ENCODE peak calls at places on chromosomes 5 and 9, in nine cellular contexts. One of them, this sample, is unnamed.

GRCh38 chr9:22916148-22916547 is 469.5 kb downstream of the DMRTA1 start:
- DNase-seq in left ventricle myocardium inferior: no peak
- DNase-seq in cardiac muscle cell: no peak
- DNase-seq in mammary epithelial cell: no peak
- DNase-seq in mesothelial cell of epicardium: no peak
- DNase-seq in Peyer's patch: no peak
- DNase-seq in nephron progenitor cell: no peak
- DNase-seq in lower lobe of right lung: no peak
- DNase-seq in endodermal cell: no peak
- DNase-seq in this sample: no peak

GRCh38 chr5:40960027-40960426 is 50.7 kb downstream of the C7 start:
- DNase-seq in left ventricle myocardium inferior: no peak
- DNase-seq in cardiac muscle cell: no peak
- DNase-seq in mammary epithelial cell: no peak
- DNase-seq in mesothelial cell of epicardium: no peak
- DNase-seq in Peyer's patch: no peak
- DNase-seq in nephron progenitor cell: no peak
- DNase-seq in lower lobe of right lung: no peak
- DNase-seq in endodermal cell: no peak
- DNase-seq in this sample: no peak

GRCh38 chr5:39580702-39581498 is 156.1 kb upstream of the DAB2 start:
- DNase-seq in left ventricle myocardium inferior: no peak
- DNase-seq in cardiac muscle cell: no peak
- DNase-seq in mammary epithelial cell: no peak
- DNase-seq in mesothelial cell of epicardium: no peak
- DNase-seq in Peyer's patch: no peak
- DNase-seq in nephron progenitor cell: no peak
- DNase-seq in lower lobe of right lung: no peak
- DNase-seq in endodermal cell: no peak
- DNase-seq in this sample: no peak

GRCh38 chr5:33074548-33074947 is 363.4 kb downstream of the NPR3 start:
- DNase-seq in left ventricle myocardium inferior: no peak
- DNase-seq in cardiac muscle cell: no peak
- DNase-seq in mammary epithelial cell: no peak
- DNase-seq in mesothelial cell of epicardium: no peak
- DNase-seq in Peyer's patch: no peak
- DNase-seq in nephron progenitor cell: no peak
- DNase-seq in lower lobe of right lung: no peak
- DNase-seq in endodermal cell: no peak
- DNase-seq in this sample: no peak

GRCh38 chr9:75265525-75265972 is 177.2 kb downstream of the OSTF1 start:
- DNase-seq in left ventricle myocardium inferior: no peak
- DNase-seq in cardiac muscle cell: peak; percentile 69
- DNase-seq in mammary epithelial cell: peak; percentile 27
- DNase-seq in mesothelial cell of epicardium: no peak
- DNase-seq in Peyer's patch: no peak
- DNase-seq in nephron progenitor cell: peak; percentile 64
- DNase-seq in lower lobe of right lung: no peak
- DNase-seq in endodermal cell: peak; percentile 76
- DNase-seq in this sample: peak; percentile 54

GRCh38 chr9:108468364-108468763 is 387.4 kb downstream of the ACTL7B start:
- DNase-seq in left ventricle myocardium inferior: no peak
- DNase-seq in cardiac muscle cell: peak; percentile 4
- DNase-seq in mammary epithelial cell: peak; percentile 49
- DNase-seq in mesothelial cell of epicardium: no peak
- DNase-seq in Peyer's patch: no peak
- DNase-seq in nephron progenitor cell: peak; percentile 34
- DNase-seq in lower lobe of right lung: peak; percentile 57
- DNase-seq in endodermal cell: peak; percentile 87
- DNase-seq in this sample: peak; percentile 41

GRCh38 chr5:73901045-73901444 is 275.0 kb downstream of the ARHGEF28 start:
- DNase-seq in left ventricle myocardium inferior: peak; percentile 34
- DNase-seq in cardiac muscle cell: no peak
- DNase-seq in mammary epithelial cell: peak; percentile 94
- DNase-seq in mesothelial cell of epicardium: no peak
- DNase-seq in Peyer's patch: no peak
- DNase-seq in nephron progenitor cell: no peak
- DNase-seq in lower lobe of right lung: no peak
- DNase-seq in endodermal cell: no peak
- DNase-seq in this sample: no peak

GRCh38 chr5:98927988-98928801 is 612 bp downstream of the CHD1 start:
- DNase-seq in left ventricle myocardium inferior: peak; percentile 74
- DNase-seq in cardiac muscle cell: peak; percentile 72
- DNase-seq in mammary epithelial cell: peak; percentile 57
- DNase-seq in mesothelial cell of epicardium: peak; percentile 50
- DNase-seq in Peyer's patch: peak; percentile 80
- DNase-seq in nephron progenitor cell: peak; percentile 77
- DNase-seq in lower lobe of right lung: peak; percentile 73
- DNase-seq in endodermal cell: peak; percentile 87
- DNase-seq in this sample: peak; percentile 51

GRCh38 chr5:80959768-80960442 is at the start of gene RASGRF2:
- DNase-seq in left ventricle myocardium inferior: peak; percentile 18
- DNase-seq in cardiac muscle cell: peak; percentile 54
- DNase-seq in mammary epithelial cell: no peak
- DNase-seq in mesothelial cell of epicardium: peak; percentile 24
- DNase-seq in Peyer's patch: peak; percentile 78
- DNase-seq in nephron progenitor cell: peak; percentile 67
- DNase-seq in lower lobe of right lung: no peak
- DNase-seq in endodermal cell: peak; percentile 88
- DNase-seq in this sample: peak; percentile 25

GRCh38 chr9:131824953-131825495 is 85.1 kb upstream of the RAPGEF1 start:
- DNase-seq in left ventricle myocardium inferior: no peak
- DNase-seq in cardiac muscle cell: no peak
- DNase-seq in mammary epithelial cell: no peak
- DNase-seq in mesothelial cell of epicardium: no peak
- DNase-seq in Peyer's patch: no peak
- DNase-seq in nephron progenitor cell: no peak
- DNase-seq in lower lobe of right lung: no peak
- DNase-seq in endodermal cell: no peak
- DNase-seq in this sample: no peak

GRCh38 chr9:4796988-4797956 is 4.5 kb downstream of the RCL1 start:
- DNase-seq in left ventricle myocardium inferior: no peak
- DNase-seq in cardiac muscle cell: peak; percentile 63
- DNase-seq in mammary epithelial cell: no peak
- DNase-seq in mesothelial cell of epicardium: no peak
- DNase-seq in Peyer's patch: no peak
- DNase-seq in nephron progenitor cell: peak; percentile 15
- DNase-seq in lower lobe of right lung: no peak
- DNase-seq in endodermal cell: peak; percentile 71
- DNase-seq in this sample: no peak

GRCh38 chr9:34010979-34011378 is 37.7 kb downstream of the UBAP2 start:
- DNase-seq in left ventricle myocardium inferior: no peak
- DNase-seq in cardiac muscle cell: peak; percentile 21
- DNase-seq in mammary epithelial cell: peak; percentile 2
- DNase-seq in mesothelial cell of epicardium: no peak
- DNase-seq in Peyer's patch: no peak
- DNase-seq in nephron progenitor cell: no peak
- DNase-seq in lower lobe of right lung: no peak
- DNase-seq in endodermal cell: no peak
- DNase-seq in this sample: no peak

GRCh38 chr5:56278267-56278826 is 45.2 kb upstream of the ANKRD55 start:
- DNase-seq in left ventricle myocardium inferior: no peak
- DNase-seq in cardiac muscle cell: no peak
- DNase-seq in mammary epithelial cell: no peak
- DNase-seq in mesothelial cell of epicardium: no peak
- DNase-seq in Peyer's patch: no peak
- DNase-seq in nephron progenitor cell: peak; percentile 48
- DNase-seq in lower lobe of right lung: no peak
- DNase-seq in endodermal cell: no peak
- DNase-seq in this sample: no peak

GRCh38 chr9:109478665-109479380 is 19.3 kb downstream of the PTPN3 start:
- DNase-seq in left ventricle myocardium inferior: no peak
- DNase-seq in cardiac muscle cell: no peak
- DNase-seq in mammary epithelial cell: no peak
- DNase-seq in mesothelial cell of epicardium: no peak
- DNase-seq in Peyer's patch: no peak
- DNase-seq in nephron progenitor cell: no peak
- DNase-seq in lower lobe of right lung: no peak
- DNase-seq in endodermal cell: no peak
- DNase-seq in this sample: no peak

GRCh38 chr5:78345485-78345884 is 14.9 kb upstream of the SCAMP1 start:
- DNase-seq in left ventricle myocardium inferior: no peak
- DNase-seq in cardiac muscle cell: peak; percentile 72
- DNase-seq in mammary epithelial cell: peak; percentile 52
- DNase-seq in mesothelial cell of epicardium: no peak
- DNase-seq in Peyer's patch: no peak
- DNase-seq in nephron progenitor cell: no peak
- DNase-seq in lower lobe of right lung: no peak
- DNase-seq in endodermal cell: no peak
- DNase-seq in this sample: no peak

GRCh38 chr5:78577051-78577807 is 71.3 kb downstream of the LHFPL2 start:
- DNase-seq in left ventricle myocardium inferior: no peak
- DNase-seq in cardiac muscle cell: no peak
- DNase-seq in mammary epithelial cell: no peak
- DNase-seq in mesothelial cell of epicardium: no peak
- DNase-seq in Peyer's patch: no peak
- DNase-seq in nephron progenitor cell: no peak
- DNase-seq in lower lobe of right lung: no peak
- DNase-seq in endodermal cell: no peak
- DNase-seq in this sample: no peak

GRCh38 chr9:18747590-18747989 is 273.6 kb downstream of the ADAMTSL1 start:
- DNase-seq in left ventricle myocardium inferior: no peak
- DNase-seq in cardiac muscle cell: no peak
- DNase-seq in mammary epithelial cell: no peak
- DNase-seq in mesothelial cell of epicardium: no peak
- DNase-seq in Peyer's patch: no peak
- DNase-seq in nephron progenitor cell: no peak
- DNase-seq in lower lobe of right lung: no peak
- DNase-seq in endodermal cell: no peak
- DNase-seq in this sample: no peak

GRCh38 chr5:135429886-135430437 is 17.2 kb downstream of the DCANP1 start:
- DNase-seq in left ventricle myocardium inferior: no peak
- DNase-seq in cardiac muscle cell: no peak
- DNase-seq in mammary epithelial cell: no peak
- DNase-seq in mesothelial cell of epicardium: no peak
- DNase-seq in Peyer's patch: no peak
- DNase-seq in nephron progenitor cell: no peak
- DNase-seq in lower lobe of right lung: no peak
- DNase-seq in endodermal cell: no peak
- DNase-seq in this sample: no peak

GRCh38 chr5:69010443-69010842 is 83.4 kb upstream of the SLC30A5 start:
- DNase-seq in left ventricle myocardium inferior: no peak
- DNase-seq in cardiac muscle cell: no peak
- DNase-seq in mammary epithelial cell: no peak
- DNase-seq in mesothelial cell of epicardium: no peak
- DNase-seq in Peyer's patch: no peak
- DNase-seq in nephron progenitor cell: no peak
- DNase-seq in lower lobe of right lung: no peak
- DNase-seq in endodermal cell: no peak
- DNase-seq in this sample: no peak

GRCh38 chr5:82881571-82882200 is 195.5 kb downstream of the TMEM167A start:
- DNase-seq in left ventricle myocardium inferior: no peak
- DNase-seq in cardiac muscle cell: no peak
- DNase-seq in mammary epithelial cell: no peak
- DNase-seq in mesothelial cell of epicardium: no peak
- DNase-seq in Peyer's patch: no peak
- DNase-seq in nephron progenitor cell: no peak
- DNase-seq in lower lobe of right lung: no peak
- DNase-seq in endodermal cell: no peak
- DNase-seq in this sample: no peak

GRCh38 chr5:63456279-63456678 is 506.0 kb downstream of the HTR1A start:
- DNase-seq in left ventricle myocardium inferior: no peak
- DNase-seq in cardiac muscle cell: no peak
- DNase-seq in mammary epithelial cell: peak; percentile 17
- DNase-seq in mesothelial cell of epicardium: no peak
- DNase-seq in Peyer's patch: no peak
- DNase-seq in nephron progenitor cell: no peak
- DNase-seq in lower lobe of right lung: no peak
- DNase-seq in endodermal cell: no peak
- DNase-seq in this sample: no peak

GRCh38 chr5:97009212-97009898 is 73.5 kb downstream of the LNPEP start:
- DNase-seq in left ventricle myocardium inferior: no peak
- DNase-seq in cardiac muscle cell: peak; percentile 4
- DNase-seq in mammary epithelial cell: no peak
- DNase-seq in mesothelial cell of epicardium: no peak
- DNase-seq in Peyer's patch: no peak
- DNase-seq in nephron progenitor cell: no peak
- DNase-seq in lower lobe of right lung: no peak
- DNase-seq in endodermal cell: no peak
- DNase-seq in this sample: no peak

GRCh38 chr9:1337169-1337568 is 287.0 kb downstream of the DMRT2 start:
- DNase-seq in left ventricle myocardium inferior: no peak
- DNase-seq in cardiac muscle cell: peak; percentile 3
- DNase-seq in mammary epithelial cell: peak; percentile 18
- DNase-seq in mesothelial cell of epicardium: no peak
- DNase-seq in Peyer's patch: no peak
- DNase-seq in nephron progenitor cell: no peak
- DNase-seq in lower lobe of right lung: no peak
- DNase-seq in endodermal cell: no peak
- DNase-seq in this sample: no peak
- TF ChIP-seq CTCF in left ventricle myocardium inferior: peak; percentile 46
- TF ChIP-seq CTCF in cardiac muscle cell: no peak
- TF ChIP-seq CTCF in mammary epithelial cell: no peak
- TF ChIP-seq CTCF in mesothelial cell of epicardium: no peak
- TF ChIP-seq CTCF in Peyer's patch: no peak
- TF ChIP-seq CTCF in nephron progenitor cell: no peak
- TF ChIP-seq CTCF in lower lobe of right lung: no peak
- TF ChIP-seq CTCF in endodermal cell: peak; percentile 34
- TF ChIP-seq CTCF in this sample: no peak

DNA sequence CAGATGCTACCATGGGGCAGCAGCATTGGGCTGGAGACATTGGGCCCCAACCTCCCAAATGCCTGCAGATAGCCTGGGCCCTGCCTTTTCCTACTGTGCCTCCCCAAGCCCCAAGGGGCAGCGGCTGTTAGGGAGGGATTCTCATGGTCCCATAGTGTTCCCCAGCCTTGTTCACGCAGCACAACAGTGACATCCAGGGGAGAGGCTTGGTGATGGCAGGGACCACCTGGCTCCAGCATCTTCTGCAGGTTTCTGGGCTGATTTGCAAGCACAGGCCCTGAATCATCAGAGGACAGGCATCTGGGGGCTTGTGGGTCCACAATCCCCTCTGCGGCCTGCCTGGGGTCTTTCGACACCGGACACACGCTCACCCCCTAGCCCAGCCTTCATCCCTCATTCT is 354.6 kb downstream of the SLIT3 start:
- DNase-seq in left ventricle myocardium inferior: no peak
- DNase-seq in cardiac muscle cell: peak; percentile 69
- DNase-seq in mammary epithelial cell: no peak
- DNase-seq in mesothelial cell of epicardium: no peak
- DNase-seq in Peyer's patch: no peak
- DNase-seq in nephron progenitor cell: peak; percentile 47
- DNase-seq in lower lobe of right lung: no peak
- DNase-seq in endodermal cell: peak; percentile 86
- DNase-seq in this sample: peak; percentile 22
- TF ChIP-seq CTCF in left ventricle myocardium inferior: peak; percentile 47
- TF ChIP-seq CTCF in cardiac muscle cell: peak; percentile 33
- TF ChIP-seq CTCF in mammary epithelial cell: peak; percentile 13
- TF ChIP-seq CTCF in mesothelial cell of epicardium: no peak
- TF ChIP-seq CTCF in Peyer's patch: no peak
- TF ChIP-seq CTCF in nephron progenitor cell: peak; percentile 55
- TF ChIP-seq CTCF in lower lobe of right lung: no peak
- TF ChIP-seq CTCF in endodermal cell: peak; percentile 83
- TF ChIP-seq CTCF in this sample: peak; percentile 52

GRCh38 chr5:179559280-179560252 is 9.2 kb downstream of the RUFY1 start:
- DNase-seq in left ventricle myocardium inferior: peak; percentile 97
- DNase-seq in cardiac muscle cell: peak; percentile 95
- DNase-seq in mammary epithelial cell: peak; percentile 98
- DNase-seq in mesothelial cell of epicardium: peak; percentile 94
- DNase-seq in Peyer's patch: peak; percentile 96
- DNase-seq in nephron progenitor cell: peak; percentile 95
- DNase-seq in lower lobe of right lung: peak; percentile 99
- DNase-seq in endodermal cell: peak; percentile 99
- DNase-seq in this sample: peak; percentile 93
- TF ChIP-seq CTCF in left ventricle myocardium inferior: no peak
- TF ChIP-seq CTCF in cardiac muscle cell: no peak
- TF ChIP-seq CTCF in mammary epithelial cell: no peak
- TF ChIP-seq CTCF in mesothelial cell of epicardium: no peak
- TF ChIP-seq CTCF in Peyer's patch: no peak
- TF ChIP-seq CTCF in nephron progenitor cell: no peak
- TF ChIP-seq CTCF in lower lobe of right lung: no peak
- TF ChIP-seq CTCF in endodermal cell: no peak
- TF ChIP-seq CTCF in this sample: no peak

GRCh38 chr9:133657120-133657661 is 21.0 kb downstream of the DBH start:
- DNase-seq in left ventricle myocardium inferior: no peak
- DNase-seq in cardiac muscle cell: no peak
- DNase-seq in mammary epithelial cell: no peak
- DNase-seq in mesothelial cell of epicardium: no peak
- DNase-seq in Peyer's patch: no peak
- DNase-seq in nephron progenitor cell: no peak
- DNase-seq in lower lobe of right lung: peak; percentile 32
- DNase-seq in endodermal cell: no peak
- DNase-seq in this sample: no peak
- TF ChIP-seq CTCF in left ventricle myocardium inferior: no peak
- TF ChIP-seq CTCF in cardiac muscle cell: no peak
- TF ChIP-seq CTCF in mammary epithelial cell: no peak
- TF ChIP-seq CTCF in mesothelial cell of epicardium: no peak
- TF ChIP-seq CTCF in Peyer's patch: no peak
- TF ChIP-seq CTCF in nephron progenitor cell: no peak
- TF ChIP-seq CTCF in lower lobe of right lung: no peak
- TF ChIP-seq CTCF in endodermal cell: no peak
- TF ChIP-seq CTCF in this sample: no peak

This sample was measured in neural crest cell.